ENCODE peak calls at places on chromosomes 6 and 20, in six cellular contexts. B is germinal center; J is tibial artery; W is stimulated activated CD4-positive, alpha-beta T cell treated with anti-CD3 and anti-CD28 coated beads, Interleukin-15, amount 100 ng/mL, for 1 hour; V is HFFc6; T is T-helper 1 cell. L is an unnamed sample.

GRCh38 chr6:115001726-115002436 is 659.1 kb upstream of the HS3ST5 start:
- DNase-seq in B (no peak), T (no peak), J (no peak), W (no peak), V (no peak), L (no peak)

GRCh38 chr20:22339091-22339881 is 245.1 kb downstream of the FOXA2 start:
- DNase-seq in V (peak), J (no peak), W (no peak), B (peak), T (no peak), L (no peak)

GRCh38 chr6:42758756-42759430 is 13.0 kb upstream of the TBCC start:
- DNase-seq in W (no peak), B (no peak), V (no peak), J (no peak), T (no peak), L (no peak)

GRCh38 chr20:40710608-40711007 is 21.6 kb upstream of the MAFB start:
- DNase-seq in B (no peak), W (no peak), J (no peak), T (no peak), V (no peak), L (no peak)

GRCh38 chr20:1632228-1632577 is 12.4 kb upstream of the SIRPB1 start:
- DNase-seq in W (peak), J (no peak), V (no peak), T (no peak), B (no peak), L (no peak)

GRCh38 chr20:48124181-48124782 is 339.0 kb upstream of the SULF2 start:
- DNase-seq in V (no peak), B (no peak), T (no peak), W (no peak), J (no peak), L (no peak)

GRCh38 chr6:106974337-106974998 is at the start of gene CD24:
- DNase-seq in T (no peak), W (no peak), J (no peak), V (no peak), B (peak), L (no peak)

GRCh38 chr6:395432-396125 is 4.0 kb downstream of the IRF4 start:
- DNase-seq in V (no peak), W (no peak), B (no peak), J (no peak), T (no peak), L (no peak)

GRCh38 chr6:110826236-110827129 is 11.2 kb upstream of the CDK19 start:
- DNase-seq in J (peak), W (no peak), T (no peak), V (no peak), B (no peak), L (no peak)

GRCh38 chr6:115545410-115545986 is 515.2 kb downstream of the FRK start:
- DNase-seq in J (no peak), W (no peak), B (no peak), V (no peak), T (no peak), L (peak)

GRCh38 chr20:10328897-10329255 is 105.1 kb downstream of the MKKS start:
- DNase-seq in T (no peak), B (no peak), W (no peak), J (no peak), V (no peak), L (no peak)

GRCh38 chr6:77487808-77488425 is 24.6 kb upstream of the HTR1B start:
- DNase-seq in W (no peak), V (no peak), B (no peak), J (no peak), T (no peak), L (no peak)

GRCh38 chr20:15188415-15188814 is 851.0 kb upstream of the FLRT3 start:
- DNase-seq in B (no peak), V (no peak), T (no peak), J (no peak), W (no peak), L (no peak)

GRCh38 chr6:26571592-26572296 is 25.0 kb upstream of the ABT1 start:
- DNase-seq in V (peak), T (no peak), W (peak), B (no peak), J (peak), L (peak)

GRCh38 chr20:47272893-47273590 is 83.5 kb downstream of the ZMYND8 start:
- DNase-seq in B (peak), J (peak), W (no peak), V (peak), T (peak), L (peak)

GRCh38 chr6:37714836-37715425 is 17.2 kb upstream of the MDGA1 start:
- DNase-seq in B (no peak), J (no peak), V (no peak), W (no peak), T (no peak), L (no peak)

GRCh38 chr20:8073024-8073832 is 53.7 kb upstream of the TMX4 start:
- DNase-seq in B (no peak), W (no peak), T (no peak), V (peak), J (no peak), L (no peak)

GRCh38 chr6:167678102-167679101 is 148.3 kb upstream of the AFDN start:
- DNase-seq in J (no peak), W (no peak), V (no peak), T (no peak), B (no peak), L (peak)

GRCh38 chr6:149451361-149452061 is 33.3 kb downstream of the ZC3H12D start:
- DNase-seq in W (no peak), V (no peak), T (no peak), J (no peak), B (no peak), L (no peak)

GRCh38 chr6:170067923-170068360 is 222.9 kb downstream of the DLL1 start:
- DNase-seq in V (no peak), J (no peak), B (no peak), T (peak), W (no peak), L (peak)

GRCh38 chr6:135085700-135086413 is 31.2 kb upstream of the HBS1L start:
- DNase-seq in W (no peak), V (no peak), T (no peak), J (no peak), B (no peak), L (no peak)

GRCh38 chr6:31558631-31559500 is 11.5 kb downstream of the NFKBIL1 start:
- DNase-seq in V (peak), J (peak), W (peak), T (peak), B (peak), L (no peak)

L was measured in uterus.